ENCODE peak calls at places on chromosome 20, in four cellular contexts. One of them, this sample, is unnamed.

GRCh38 chr20:51910202-51911050 is 108.1 kb upstream of the SALL4 start:
- DNase-seq in GM12878: no peak
- DNase-seq in SK-N-SH: peak; percentile 36
- DNase-seq in HepG2: no peak
- DNase-seq in this sample: no peak

GRCh38 chr20:9945406-9945805 is 89.4 kb upstream of the ANKEF1 start:
- DNase-seq in GM12878: no peak
- DNase-seq in SK-N-SH: no peak
- DNase-seq in HepG2: no peak
- DNase-seq in this sample: no peak

GRCh38 chr20:49234831-49235230 is 15.6 kb downstream of the DDX27 start:
- DNase-seq in GM12878: no peak
- DNase-seq in SK-N-SH: no peak
- DNase-seq in HepG2: no peak
- DNase-seq in this sample: no peak

GRCh38 chr20:43925215-43925614 is 10.6 kb downstream of the TOX2 start:
- DNase-seq in GM12878: peak; percentile 34
- DNase-seq in SK-N-SH: no peak
- DNase-seq in HepG2: no peak
- DNase-seq in this sample: no peak

GRCh38 chr20:48921168-48921882 is at the start of gene ARFGEF2:
- DNase-seq in GM12878: peak; percentile 77
- DNase-seq in SK-N-SH: peak; percentile 99
- DNase-seq in HepG2: peak; percentile 92
- DNase-seq in this sample: peak; percentile 95

GRCh38 chr20:47358672-47359532 is 2.4 kb upstream of the ZMYND8 start:
- DNase-seq in GM12878: no peak
- DNase-seq in SK-N-SH: peak; percentile 67
- DNase-seq in HepG2: peak; percentile 100
- DNase-seq in this sample: no peak

GRCh38 chr20:2899243-2899642 is 26.0 kb downstream of the PTPRA start:
- DNase-seq in GM12878: peak; percentile 12
- DNase-seq in SK-N-SH: no peak
- DNase-seq in HepG2: no peak
- DNase-seq in this sample: no peak

GRCh38 chr20:32036716-32037355 is 15.2 kb upstream of the HCK start:
- DNase-seq in GM12878: no peak
- DNase-seq in SK-N-SH: no peak
- DNase-seq in HepG2: no peak
- DNase-seq in this sample: no peak

GRCh38 chr20:49024220-49024619 is 21.9 kb upstream of the CSE1L start:
- DNase-seq in GM12878: no peak
- DNase-seq in SK-N-SH: no peak
- DNase-seq in HepG2: no peak
- DNase-seq in this sample: no peak

GRCh38 chr20:44488551-44488950 is 12.9 kb downstream of the TTPAL start:
- DNase-seq in GM12878: no peak
- DNase-seq in SK-N-SH: no peak
- DNase-seq in HepG2: no peak
- DNase-seq in this sample: no peak

GRCh38 chr20:1434571-1435336 is 31.9 kb downstream of the NSFL1C start:
- DNase-seq in GM12878: peak; percentile 78
- DNase-seq in SK-N-SH: no peak
- DNase-seq in HepG2: no peak
- DNase-seq in this sample: peak; percentile 22
- TF ChIP-seq TAF1 in GM12878: no peak
- TF ChIP-seq TAF1 in SK-N-SH: no peak
- TF ChIP-seq TAF1 in HepG2: no peak
- TF ChIP-seq TAF1 in this sample: no peak

GRCh38 chr20:63122626-63123025 is 93.3 kb downstream of the YTHDF1 start:
- DNase-seq in GM12878: no peak
- DNase-seq in SK-N-SH: no peak
- DNase-seq in HepG2: no peak
- DNase-seq in this sample: no peak

GRCh38 chr20:63125581-63125892 is 90.4 kb downstream of the YTHDF1 start:
- DNase-seq in GM12878: no peak
- DNase-seq in SK-N-SH: no peak
- DNase-seq in HepG2: no peak
- DNase-seq in this sample: no peak

GRCh38 chr20:63123326-63123725 is 92.6 kb downstream of the YTHDF1 start:
- DNase-seq in GM12878: no peak
- DNase-seq in SK-N-SH: no peak
- DNase-seq in HepG2: no peak
- DNase-seq in this sample: no peak

GRCh38 chr20:63124782-63125580 is 91.0 kb downstream of the YTHDF1 start:
- DNase-seq in GM12878: no peak
- DNase-seq in SK-N-SH: no peak
- DNase-seq in HepG2: no peak
- DNase-seq in this sample: no peak

GRCh38 chr20:63124092-63124781 is 91.7 kb downstream of the YTHDF1 start:
- DNase-seq in GM12878: no peak
- DNase-seq in SK-N-SH: no peak
- DNase-seq in HepG2: no peak
- DNase-seq in this sample: no peak
- TF ChIP-seq TAF1 in GM12878: no peak
- TF ChIP-seq TAF1 in SK-N-SH: no peak
- TF ChIP-seq TAF1 in HepG2: no peak
- TF ChIP-seq TAF1 in this sample: no peak

GRCh38 chr20:36236786-36237121 is 476 bp downstream of the AAR2 start:
- DNase-seq in GM12878: no peak
- DNase-seq in SK-N-SH: no peak
- DNase-seq in HepG2: no peak
- DNase-seq in this sample: no peak

GRCh38 chr20:36238153-36238552 is 1.9 kb downstream of the AAR2 start:
- DNase-seq in GM12878: no peak
- DNase-seq in SK-N-SH: no peak
- DNase-seq in HepG2: no peak
- DNase-seq in this sample: no peak

GRCh38 chr20:36235892-36236785 is at the start of gene AAR2:
- DNase-seq in GM12878: peak; percentile 23
- DNase-seq in SK-N-SH: peak; percentile 84
- DNase-seq in HepG2: peak; percentile 83
- DNase-seq in this sample: peak; percentile 52

GRCh38 chr20:36237477-36237876 is 1.2 kb downstream of the AAR2 start:
- DNase-seq in GM12878: no peak
- DNase-seq in SK-N-SH: no peak
- DNase-seq in HepG2: no peak
- DNase-seq in this sample: no peak

GRCh38 chr20:36234771-36235320 is 1.4 kb upstream of the AAR2 start:
- DNase-seq in GM12878: no peak
- DNase-seq in SK-N-SH: no peak
- DNase-seq in HepG2: no peak
- DNase-seq in this sample: no peak
- TF ChIP-seq TAF1 in GM12878: no peak
- TF ChIP-seq TAF1 in SK-N-SH: no peak
- TF ChIP-seq TAF1 in HepG2: no peak
- TF ChIP-seq TAF1 in this sample: no peak

DNA sequence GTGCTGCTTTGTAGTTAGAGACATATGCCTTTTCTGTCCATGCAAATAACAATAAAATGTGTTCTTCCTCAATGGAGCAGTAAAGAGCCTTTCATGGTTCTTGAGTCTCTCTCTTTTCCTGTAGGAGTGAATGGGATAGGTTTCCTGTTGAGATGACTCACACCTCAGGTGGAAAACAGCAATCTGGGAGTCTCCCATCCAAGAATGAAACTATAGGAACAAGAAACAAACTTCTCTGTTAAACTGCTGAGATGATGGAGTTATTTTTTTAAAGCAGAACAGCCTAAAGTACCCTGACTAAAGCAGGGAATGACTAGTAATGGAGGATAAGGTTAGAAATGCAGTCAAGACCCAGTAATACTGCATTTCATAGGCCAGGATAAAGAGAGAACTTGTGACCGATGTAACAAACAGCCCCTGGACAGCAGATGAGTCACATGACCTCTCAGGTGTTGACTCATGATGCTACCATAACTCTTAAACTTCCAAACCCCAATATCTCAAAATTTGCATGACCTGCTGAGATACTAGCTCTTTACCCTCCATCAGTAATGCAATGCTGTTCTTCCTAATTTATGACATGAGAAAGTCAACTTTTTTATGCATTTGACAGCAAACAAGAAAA is 548.9 kb downstream of the CBLN4 start:
- DNase-seq in GM12878: no peak
- DNase-seq in SK-N-SH: no peak
- DNase-seq in HepG2: no peak
- DNase-seq in this sample: no peak
- TF ChIP-seq TAF1 in GM12878: no peak
- TF ChIP-seq TAF1 in SK-N-SH: no peak
- TF ChIP-seq TAF1 in HepG2: no peak
- TF ChIP-seq TAF1 in this sample: no peak

DNA sequence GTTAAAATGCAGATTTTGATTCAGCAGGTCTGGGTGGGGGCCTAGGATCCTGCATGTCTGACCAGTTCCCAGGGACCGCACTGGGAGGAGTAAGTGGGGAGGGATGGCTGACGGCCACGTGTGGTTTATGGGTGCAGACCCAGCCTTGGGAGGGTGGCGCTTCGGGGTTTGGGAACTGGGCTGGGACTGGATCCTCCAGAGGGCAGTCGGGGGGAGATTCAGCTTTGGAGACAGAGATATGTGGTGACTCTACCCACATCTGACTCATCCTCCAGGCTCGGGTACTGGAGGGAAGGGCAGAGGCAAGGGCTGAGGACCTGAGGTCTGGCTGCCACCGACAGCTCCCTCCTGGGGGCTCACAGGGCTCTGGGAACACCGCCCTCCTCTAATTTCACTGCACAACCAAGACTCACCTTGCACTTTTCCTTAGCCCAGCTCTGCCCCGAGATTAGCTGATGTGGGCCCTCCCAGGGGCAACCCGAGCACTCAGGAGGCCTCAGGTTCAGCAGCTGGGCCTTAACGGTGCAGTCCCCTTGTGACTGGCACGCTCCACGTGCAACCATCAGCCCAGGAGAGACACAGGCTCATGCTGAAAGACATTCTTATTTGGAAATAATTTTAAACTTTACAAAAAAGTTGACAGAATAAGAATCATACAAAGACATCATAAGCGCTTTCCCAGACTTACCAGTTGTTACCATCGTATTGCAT is 172.8 kb upstream of the PMEPA1 start:
- DNase-seq in GM12878: no peak
- DNase-seq in SK-N-SH: no peak
- DNase-seq in HepG2: no peak
- DNase-seq in this sample: no peak
- TF ChIP-seq TAF1 in GM12878: no peak
- TF ChIP-seq TAF1 in SK-N-SH: no peak
- TF ChIP-seq TAF1 in HepG2: no peak
- TF ChIP-seq TAF1 in this sample: no peak

GRCh38 chr20:39066464-39066863 is 104.3 kb downstream of the DHX35 start:
- DNase-seq in GM12878: no peak
- DNase-seq in SK-N-SH: peak; percentile 67
- DNase-seq in HepG2: peak; percentile 48
- DNase-seq in this sample: no peak
- TF ChIP-seq TAF1 in GM12878: no peak
- TF ChIP-seq TAF1 in SK-N-SH: no peak
- TF ChIP-seq TAF1 in HepG2: no peak
- TF ChIP-seq TAF1 in this sample: no peak

DNA sequence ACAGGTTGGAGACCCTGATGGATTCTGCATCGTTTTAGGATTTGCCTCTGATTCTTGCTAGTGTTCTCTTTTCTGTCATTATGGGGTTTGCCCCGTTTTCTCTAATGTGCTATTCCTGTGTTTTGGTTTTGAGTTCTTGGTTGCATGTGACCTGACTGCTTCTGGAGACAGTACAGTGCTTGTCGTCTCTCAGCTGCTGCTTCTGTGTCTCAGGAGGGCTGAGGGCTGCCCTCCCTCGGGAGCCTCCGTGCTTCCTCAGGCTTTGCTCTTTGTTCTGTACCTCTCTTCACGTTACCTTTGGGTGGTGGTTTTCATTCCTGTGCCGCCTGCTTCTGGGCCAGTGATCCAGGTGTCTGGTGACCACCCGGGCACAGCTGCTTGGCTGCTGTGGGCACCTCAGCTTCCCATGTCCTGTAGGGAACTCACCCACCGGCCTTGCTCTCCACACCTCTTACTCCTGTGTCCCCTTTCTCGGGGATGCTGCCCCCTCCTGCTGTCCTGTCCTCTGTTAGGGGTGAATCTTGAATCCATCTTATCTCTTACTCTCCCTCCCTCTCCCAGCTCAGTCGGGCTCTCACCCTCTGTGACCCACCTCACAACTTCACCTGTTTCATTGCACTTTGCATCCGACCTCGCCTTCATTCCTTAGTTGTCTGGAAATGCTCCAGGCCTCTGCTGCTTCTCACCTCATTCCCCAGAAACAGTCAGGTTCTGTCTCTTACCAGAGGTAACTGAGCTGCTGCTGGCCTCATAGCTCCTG is 33.2 kb downstream of the PANK2 start:
- DNase-seq in GM12878: no peak
- DNase-seq in SK-N-SH: no peak
- DNase-seq in HepG2: no peak
- DNase-seq in this sample: no peak
- TF ChIP-seq TAF1 in GM12878: no peak
- TF ChIP-seq TAF1 in SK-N-SH: no peak
- TF ChIP-seq TAF1 in HepG2: no peak
- TF ChIP-seq TAF1 in this sample: no peak

GRCh38 chr20:57342829-57343228 is 8.2 kb upstream of the RAE1 start:
- DNase-seq in GM12878: no peak
- DNase-seq in SK-N-SH: no peak
- DNase-seq in HepG2: no peak
- DNase-seq in this sample: no peak
- TF ChIP-seq TAF1 in GM12878: no peak
- TF ChIP-seq TAF1 in SK-N-SH: no peak
- TF ChIP-seq TAF1 in HepG2: no peak
- TF ChIP-seq TAF1 in this sample: no peak

This sample was measured in GM12892.